ENCODE peak calls at places on chromosome 1, in seven cellular contexts. One of them, this sample, is unnamed.

GRCh38 chr1:36913523-36914060 is 120.7 kb downstream of the GRIK3 start:
- DNase-seq in fibroblast of lung: no peak
- DNase-seq in Kasumi-1: no peak
- DNase-seq in GM04504: no peak
- DNase-seq in SK-N-SH: no peak
- DNase-seq in GM23248: no peak
- DNase-seq in activated T-helper 2 cell treated with anti-CD3 and anti-CD28 coated beads, Interferon-gamma antibody, Interleukin-2, Interleukin-4, amounts not matched to agents 10 μg/mL and 5 μg/mL and 100 μg/mL, durations not matched to agents 14 hours and 24 hours and 36 hours: no peak
- DNase-seq in this sample: peak; percentile 15

GRCh38 chr1:41672173-41672572 is 187.7 kb upstream of the EDN2 start:
- DNase-seq in GM04504: no peak
- DNase-seq in SK-N-SH: no peak
- DNase-seq in GM23248: peak; percentile 86
- DNase-seq in activated T-helper 2 cell treated with anti-CD3 and anti-CD28 coated beads, Interferon-gamma antibody, Interleukin-2, Interleukin-4, amounts not matched to agents 10 μg/mL and 5 μg/mL and 100 μg/mL, durations not matched to agents 14 hours and 24 hours and 36 hours: no peak
- DNase-seq in fibroblast of lung: peak; percentile 53
- DNase-seq in Kasumi-1: no peak
- DNase-seq in this sample: no peak

GRCh38 chr1:181551249-181551648 is 67.9 kb downstream of the CACNA1E start:
- DNase-seq in fibroblast of lung: peak; percentile 39
- DNase-seq in activated T-helper 2 cell treated with anti-CD3 and anti-CD28 coated beads, Interferon-gamma antibody, Interleukin-2, Interleukin-4, amounts not matched to agents 10 μg/mL and 5 μg/mL and 100 μg/mL, durations not matched to agents 14 hours and 24 hours and 36 hours: no peak
- DNase-seq in SK-N-SH: no peak
- DNase-seq in Kasumi-1: no peak
- DNase-seq in GM04504: no peak
- DNase-seq in GM23248: no peak
- DNase-seq in this sample: no peak

GRCh38 chr1:31904339-31905092 is 33.7 kb downstream of the PTP4A2 start:
- DNase-seq in activated T-helper 2 cell treated with anti-CD3 and anti-CD28 coated beads, Interferon-gamma antibody, Interleukin-2, Interleukin-4, amounts not matched to agents 10 μg/mL and 5 μg/mL and 100 μg/mL, durations not matched to agents 14 hours and 24 hours and 36 hours: no peak
- DNase-seq in GM23248: no peak
- DNase-seq in fibroblast of lung: peak; percentile 64
- DNase-seq in GM04504: no peak
- DNase-seq in SK-N-SH: no peak
- DNase-seq in Kasumi-1: no peak
- DNase-seq in this sample: no peak

GRCh38 chr1:195005338-195005737 is 1602.9 kb downstream of the KCNT2 start:
- DNase-seq in GM23248: no peak
- DNase-seq in fibroblast of lung: no peak
- DNase-seq in SK-N-SH: no peak
- DNase-seq in GM04504: no peak
- DNase-seq in Kasumi-1: no peak
- DNase-seq in activated T-helper 2 cell treated with anti-CD3 and anti-CD28 coated beads, Interferon-gamma antibody, Interleukin-2, Interleukin-4, amounts not matched to agents 10 μg/mL and 5 μg/mL and 100 μg/mL, durations not matched to agents 14 hours and 24 hours and 36 hours: no peak
- DNase-seq in this sample: no peak

GRCh38 chr1:226349081-226349480 is 40.1 kb upstream of the LIN9 start:
- DNase-seq in fibroblast of lung: no peak
- DNase-seq in GM23248: no peak
- DNase-seq in GM04504: no peak
- DNase-seq in SK-N-SH: no peak
- DNase-seq in activated T-helper 2 cell treated with anti-CD3 and anti-CD28 coated beads, Interferon-gamma antibody, Interleukin-2, Interleukin-4, amounts not matched to agents 10 μg/mL and 5 μg/mL and 100 μg/mL, durations not matched to agents 14 hours and 24 hours and 36 hours: no peak
- DNase-seq in Kasumi-1: no peak
- DNase-seq in this sample: no peak

GRCh38 chr1:222627232-222627631 is 9.3 kb downstream of the MIA3 start:
- DNase-seq in fibroblast of lung: no peak
- DNase-seq in GM04504: no peak
- DNase-seq in activated T-helper 2 cell treated with anti-CD3 and anti-CD28 coated beads, Interferon-gamma antibody, Interleukin-2, Interleukin-4, amounts not matched to agents 10 μg/mL and 5 μg/mL and 100 μg/mL, durations not matched to agents 14 hours and 24 hours and 36 hours: no peak
- DNase-seq in Kasumi-1: no peak
- DNase-seq in SK-N-SH: no peak
- DNase-seq in GM23248: peak; percentile 96
- DNase-seq in this sample: no peak

GRCh38 chr1:19311931-19312781 is at the start of the genes AKR7A2 and SLC66A1:
- DNase-seq in SK-N-SH: peak; percentile 100
- DNase-seq in fibroblast of lung: peak; percentile 91
- DNase-seq in Kasumi-1: peak; percentile 78
- DNase-seq in GM04504: peak; percentile 86
- DNase-seq in GM23248: peak; percentile 98
- DNase-seq in activated T-helper 2 cell treated with anti-CD3 and anti-CD28 coated beads, Interferon-gamma antibody, Interleukin-2, Interleukin-4, amounts not matched to agents 10 μg/mL and 5 μg/mL and 100 μg/mL, durations not matched to agents 14 hours and 24 hours and 36 hours: peak; percentile 91
- DNase-seq in this sample: peak; percentile 99

GRCh38 chr1:91559838-91560514 is 59.3 kb downstream of the CDC7 start:
- DNase-seq in GM04504: no peak
- DNase-seq in SK-N-SH: no peak
- DNase-seq in activated T-helper 2 cell treated with anti-CD3 and anti-CD28 coated beads, Interferon-gamma antibody, Interleukin-2, Interleukin-4, amounts not matched to agents 10 μg/mL and 5 μg/mL and 100 μg/mL, durations not matched to agents 14 hours and 24 hours and 36 hours: no peak
- DNase-seq in GM23248: no peak
- DNase-seq in fibroblast of lung: no peak
- DNase-seq in Kasumi-1: no peak
- DNase-seq in this sample: no peak

This sample was measured in D341Med.